ENCODE peak calls at places on chromosomes 7 and 10, in ten cellular contexts. One of them, this sample, is unnamed.

GRCh38 chr10:92972066-92972870 is 88.3 kb upstream of the CYP26C1 start:
- DNase-seq in HuH-7.5: peak
- DNase-seq in hypothalamus: no peak
- DNase-seq in heart right ventricle: no peak
- DNase-seq in ovary: no peak
- DNase-seq in astrocyte of the spinal cord: peak
- DNase-seq in Ammon's horn: no peak
- DNase-seq in pancreas: no peak
- DNase-seq in COR-L47: no peak
- DNase-seq in KG1: no peak
- DNase-seq in this sample: no peak

GRCh38 chr7:44988718-44989117 is 9.9 kb upstream of the MYO1G start:
- DNase-seq in astrocyte of the spinal cord: no peak
- DNase-seq in COR-L47: no peak
- DNase-seq in hypothalamus: no peak
- DNase-seq in ovary: no peak
- DNase-seq in KG1: no peak
- DNase-seq in Ammon's horn: no peak
- DNase-seq in heart right ventricle: no peak
- DNase-seq in pancreas: no peak
- DNase-seq in HuH-7.5: no peak
- DNase-seq in this sample: no peak

GRCh38 chr7:7323921-7324320 is 141.6 kb downstream of the C1GALT1 start:
- DNase-seq in hypothalamus: no peak
- DNase-seq in ovary: no peak
- DNase-seq in astrocyte of the spinal cord: no peak
- DNase-seq in pancreas: no peak
- DNase-seq in COR-L47: no peak
- DNase-seq in heart right ventricle: no peak
- DNase-seq in KG1: no peak
- DNase-seq in HuH-7.5: no peak
- DNase-seq in Ammon's horn: no peak
- DNase-seq in this sample: no peak

GRCh38 chr7:1056006-1056784 is 11.8 kb downstream of the GPR146 start:
- DNase-seq in Ammon's horn: no peak
- DNase-seq in HuH-7.5: no peak
- DNase-seq in ovary: no peak
- DNase-seq in hypothalamus: no peak
- DNase-seq in COR-L47: no peak
- DNase-seq in astrocyte of the spinal cord: no peak
- DNase-seq in KG1: no peak
- DNase-seq in heart right ventricle: no peak
- DNase-seq in pancreas: peak
- DNase-seq in this sample: no peak

GRCh38 chr7:140904081-140904480 is 20.6 kb downstream of the BRAF start:
- DNase-seq in astrocyte of the spinal cord: peak
- DNase-seq in heart right ventricle: no peak
- DNase-seq in HuH-7.5: no peak
- DNase-seq in COR-L47: no peak
- DNase-seq in Ammon's horn: no peak
- DNase-seq in pancreas: no peak
- DNase-seq in ovary: no peak
- DNase-seq in hypothalamus: no peak
- DNase-seq in KG1: no peak
- DNase-seq in this sample: no peak

GRCh38 chr10:87865201-87866025 is 2.0 kb downstream of the PTEN start:
- DNase-seq in COR-L47: no peak
- DNase-seq in ovary: no peak
- DNase-seq in Ammon's horn: no peak
- DNase-seq in astrocyte of the spinal cord: peak
- DNase-seq in heart right ventricle: no peak
- DNase-seq in pancreas: no peak
- DNase-seq in hypothalamus: no peak
- DNase-seq in HuH-7.5: no peak
- DNase-seq in KG1: peak
- DNase-seq in this sample: no peak

GRCh38 chr10:48231699-48232315 is 42.7 kb downstream of the FRMPD2 start:
- DNase-seq in KG1: no peak
- DNase-seq in heart right ventricle: no peak
- DNase-seq in astrocyte of the spinal cord: no peak
- DNase-seq in Ammon's horn: no peak
- DNase-seq in pancreas: no peak
- DNase-seq in hypothalamus: no peak
- DNase-seq in HuH-7.5: no peak
- DNase-seq in ovary: no peak
- DNase-seq in COR-L47: no peak
- DNase-seq in this sample: no peak

GRCh38 chr10:30384791-30385201 is 35.7 kb upstream of the MTPAP start:
- DNase-seq in HuH-7.5: peak
- DNase-seq in Ammon's horn: peak
- DNase-seq in KG1: no peak
- DNase-seq in COR-L47: no peak
- DNase-seq in astrocyte of the spinal cord: peak
- DNase-seq in hypothalamus: no peak
- DNase-seq in ovary: no peak
- DNase-seq in heart right ventricle: no peak
- DNase-seq in pancreas: no peak
- DNase-seq in this sample: peak

GRCh38 chr10:49651039-49651835 is 28.2 kb upstream of the C10orf53 start:
- DNase-seq in heart right ventricle: no peak
- DNase-seq in astrocyte of the spinal cord: no peak
- DNase-seq in COR-L47: no peak
- DNase-seq in pancreas: no peak
- DNase-seq in hypothalamus: no peak
- DNase-seq in HuH-7.5: no peak
- DNase-seq in Ammon's horn: no peak
- DNase-seq in ovary: no peak
- DNase-seq in KG1: no peak
- DNase-seq in this sample: peak

GRCh38 chr10:7302393-7303054 is 108.3 kb downstream of the SFMBT2 start:
- DNase-seq in ovary: no peak
- DNase-seq in Ammon's horn: no peak
- DNase-seq in hypothalamus: no peak
- DNase-seq in HuH-7.5: no peak
- DNase-seq in pancreas: no peak
- DNase-seq in COR-L47: no peak
- DNase-seq in heart right ventricle: no peak
- DNase-seq in astrocyte of the spinal cord: peak
- DNase-seq in KG1: no peak
- DNase-seq in this sample: no peak

GRCh38 chr10:1084011-1084950 is 28.1 kb downstream of the WDR37 start:
- DNase-seq in Ammon's horn: no peak
- DNase-seq in astrocyte of the spinal cord: no peak
- DNase-seq in KG1: no peak
- DNase-seq in HuH-7.5: no peak
- DNase-seq in COR-L47: no peak
- DNase-seq in heart right ventricle: no peak
- DNase-seq in hypothalamus: no peak
- DNase-seq in ovary: no peak
- DNase-seq in pancreas: no peak
- DNase-seq in this sample: no peak

GRCh38 chr7:95157381-95157780 is 167.0 kb downstream of the PON1 start:
- DNase-seq in pancreas: peak
- DNase-seq in KG1: no peak
- DNase-seq in HuH-7.5: no peak
- DNase-seq in astrocyte of the spinal cord: no peak
- DNase-seq in Ammon's horn: peak
- DNase-seq in hypothalamus: no peak
- DNase-seq in ovary: no peak
- DNase-seq in COR-L47: no peak
- DNase-seq in heart right ventricle: no peak
- DNase-seq in this sample: no peak

GRCh38 chr10:57815926-57816325 is 451.8 kb downstream of the IPMK start:
- DNase-seq in ovary: no peak
- DNase-seq in heart right ventricle: no peak
- DNase-seq in astrocyte of the spinal cord: no peak
- DNase-seq in COR-L47: no peak
- DNase-seq in HuH-7.5: no peak
- DNase-seq in hypothalamus: no peak
- DNase-seq in Ammon's horn: no peak
- DNase-seq in KG1: no peak
- DNase-seq in pancreas: no peak
- DNase-seq in this sample: no peak

GRCh38 chr7:48097511-48098231 is 8.6 kb downstream of the UPP1 start:
- DNase-seq in Ammon's horn: no peak
- DNase-seq in pancreas: no peak
- DNase-seq in hypothalamus: no peak
- DNase-seq in ovary: no peak
- DNase-seq in COR-L47: no peak
- DNase-seq in KG1: peak
- DNase-seq in heart right ventricle: no peak
- DNase-seq in astrocyte of the spinal cord: no peak
- DNase-seq in HuH-7.5: no peak
- DNase-seq in this sample: no peak

GRCh38 chr7:26178272-26178960 is 22.1 kb downstream of the HNRNPA2B1 start:
- DNase-seq in heart right ventricle: no peak
- DNase-seq in hypothalamus: no peak
- DNase-seq in pancreas: no peak
- DNase-seq in KG1: no peak
- DNase-seq in COR-L47: no peak
- DNase-seq in HuH-7.5: no peak
- DNase-seq in ovary: no peak
- DNase-seq in Ammon's horn: no peak
- DNase-seq in astrocyte of the spinal cord: no peak
- DNase-seq in this sample: no peak

GRCh38 chr7:96303105-96303685 is 18.7 kb downstream of the SLC25A13 start:
- DNase-seq in pancreas: no peak
- DNase-seq in astrocyte of the spinal cord: peak
- DNase-seq in COR-L47: no peak
- DNase-seq in ovary: no peak
- DNase-seq in Ammon's horn: no peak
- DNase-seq in KG1: no peak
- DNase-seq in HuH-7.5: peak
- DNase-seq in hypothalamus: no peak
- DNase-seq in heart right ventricle: no peak
- DNase-seq in this sample: no peak

GRCh38 chr10:52318822-52319464 is 4.9 kb downstream of the DKK1 start:
- DNase-seq in Ammon's horn: no peak
- DNase-seq in COR-L47: no peak
- DNase-seq in ovary: no peak
- DNase-seq in HuH-7.5: no peak
- DNase-seq in heart right ventricle: no peak
- DNase-seq in pancreas: no peak
- DNase-seq in astrocyte of the spinal cord: peak
- DNase-seq in hypothalamus: no peak
- DNase-seq in KG1: no peak
- DNase-seq in this sample: no peak

GRCh38 chr10:70417568-70417967 is 13.6 kb downstream of the EIF4EBP2 start:
- DNase-seq in hypothalamus: no peak
- DNase-seq in HuH-7.5: no peak
- DNase-seq in COR-L47: no peak
- DNase-seq in KG1: no peak
- DNase-seq in Ammon's horn: no peak
- DNase-seq in heart right ventricle: no peak
- DNase-seq in ovary: no peak
- DNase-seq in pancreas: no peak
- DNase-seq in astrocyte of the spinal cord: peak
- DNase-seq in this sample: no peak

GRCh38 chr7:46507601-46508000 is 586.5 kb upstream of the IGFBP3 start:
- DNase-seq in ovary: no peak
- DNase-seq in Ammon's horn: no peak
- DNase-seq in COR-L47: no peak
- DNase-seq in HuH-7.5: no peak
- DNase-seq in hypothalamus: no peak
- DNase-seq in KG1: no peak
- DNase-seq in heart right ventricle: no peak
- DNase-seq in pancreas: no peak
- DNase-seq in astrocyte of the spinal cord: no peak
- DNase-seq in this sample: no peak

GRCh38 chr10:96124230-96125141 is 5.6 kb upstream of the ZNF518A start:
- DNase-seq in HuH-7.5: peak
- DNase-seq in hypothalamus: no peak
- DNase-seq in KG1: no peak
- DNase-seq in ovary: no peak
- DNase-seq in heart right ventricle: no peak
- DNase-seq in astrocyte of the spinal cord: peak
- DNase-seq in Ammon's horn: no peak
- DNase-seq in COR-L47: peak
- DNase-seq in pancreas: peak
- DNase-seq in this sample: no peak

GRCh38 chr10:60627778-60628773 is 150.2 kb upstream of the CDK1 start:
- DNase-seq in pancreas: no peak
- DNase-seq in astrocyte of the spinal cord: no peak
- DNase-seq in heart right ventricle: no peak
- DNase-seq in ovary: no peak
- DNase-seq in HuH-7.5: no peak
- DNase-seq in hypothalamus: no peak
- DNase-seq in Ammon's horn: no peak
- DNase-seq in COR-L47: no peak
- DNase-seq in KG1: no peak
- DNase-seq in this sample: no peak

GRCh38 chr10:3213758-3214545 is 41.4 kb upstream of the PITRM1 start:
- DNase-seq in pancreas: no peak
- DNase-seq in ovary: no peak
- DNase-seq in COR-L47: no peak
- DNase-seq in heart right ventricle: no peak
- DNase-seq in astrocyte of the spinal cord: no peak
- DNase-seq in HuH-7.5: no peak
- DNase-seq in hypothalamus: no peak
- DNase-seq in KG1: no peak
- DNase-seq in Ammon's horn: no peak
- DNase-seq in this sample: no peak

GRCh38 chr10:71431216-71431944 is 34.7 kb downstream of the CDH23 start:
- DNase-seq in astrocyte of the spinal cord: no peak
- DNase-seq in ovary: peak
- DNase-seq in KG1: no peak
- DNase-seq in heart right ventricle: no peak
- DNase-seq in HuH-7.5: no peak
- DNase-seq in hypothalamus: no peak
- DNase-seq in pancreas: no peak
- DNase-seq in Ammon's horn: no peak
- DNase-seq in COR-L47: no peak
- DNase-seq in this sample: peak

GRCh38 chr10:108362306-108362705 is 1197.8 kb upstream of the SORCS1 start:
- DNase-seq in KG1: no peak
- DNase-seq in pancreas: no peak
- DNase-seq in hypothalamus: no peak
- DNase-seq in ovary: no peak
- DNase-seq in Ammon's horn: no peak
- DNase-seq in COR-L47: no peak
- DNase-seq in HuH-7.5: no peak
- DNase-seq in astrocyte of the spinal cord: no peak
- DNase-seq in heart right ventricle: no peak
- DNase-seq in this sample: no peak

GRCh38 chr10:59839576-59839975 is 66.8 kb downstream of the CCDC6 start:
- DNase-seq in heart right ventricle: no peak
- DNase-seq in astrocyte of the spinal cord: peak
- DNase-seq in hypothalamus: no peak
- DNase-seq in COR-L47: no peak
- DNase-seq in HuH-7.5: no peak
- DNase-seq in pancreas: no peak
- DNase-seq in Ammon's horn: no peak
- DNase-seq in KG1: no peak
- DNase-seq in ovary: no peak
- DNase-seq in this sample: no peak

GRCh38 chr10:43202657-43203490 is 64.0 kb downstream of the RASGEF1A start:
- DNase-seq in ovary: peak
- DNase-seq in astrocyte of the spinal cord: no peak
- DNase-seq in COR-L47: no peak
- DNase-seq in hypothalamus: no peak
- DNase-seq in KG1: no peak
- DNase-seq in heart right ventricle: peak
- DNase-seq in pancreas: peak
- DNase-seq in HuH-7.5: no peak
- DNase-seq in Ammon's horn: no peak
- DNase-seq in this sample: peak

GRCh38 chr7:79452495-79453265 is 787 bp downstream of the MAGI2 start:
- DNase-seq in HuH-7.5: no peak
- DNase-seq in Ammon's horn: peak
- DNase-seq in pancreas: peak
- DNase-seq in astrocyte of the spinal cord: no peak
- DNase-seq in KG1: no peak
- DNase-seq in ovary: peak
- DNase-seq in heart right ventricle: peak
- DNase-seq in hypothalamus: peak
- DNase-seq in COR-L47: no peak
- DNase-seq in this sample: peak

GRCh38 chr10:129784891-129785290 is 179.2 kb downstream of the EBF3 start:
- DNase-seq in KG1: no peak
- DNase-seq in HuH-7.5: no peak
- DNase-seq in astrocyte of the spinal cord: no peak
- DNase-seq in ovary: no peak
- DNase-seq in COR-L47: no peak
- DNase-seq in heart right ventricle: no peak
- DNase-seq in hypothalamus: no peak
- DNase-seq in pancreas: no peak
- DNase-seq in Ammon's horn: no peak
- DNase-seq in this sample: no peak

This sample was measured in D341Med.